ENCODE peak calls at places on chromosomes 4 and X, in eight cellular contexts. Y is CD8-positive, alpha-beta memory T cell; C is GM23248; E is heart right ventricle; V is IMR-90; X is lower lobe of right lung; O is ovary; Z is hepatocyte. F is an unnamed sample. For H3K4me1 and H3K27me3, the result is how much of the 10 kb centered on the place peaks cover.

GRCh38 chr4:87046111-87046510 is 111.3 kb downstream of the AFF1 start:
- DNase-seq in X (no peak), O (no peak), Z (no peak), C (peak), E (no peak), Y (no peak), V (peak), F (no peak)

GRCh38 chrX:37753384-37753783 is 26.5 kb upstream of the CYBB start:
- DNase-seq in Z (no peak), C (no peak), E (no peak), O (no peak), V (no peak), Y (no peak), X (no peak), F (no peak)

GRCh38 chr4:147596976-147597375 is 20.2 kb upstream of the TMEM184C start:
- DNase-seq in Z (no peak), O (no peak), Y (no peak), V (peak), X (no peak), C (peak), E (no peak), F (no peak)

GRCh38 chrX:1165535-1166196 is 46.8 kb downstream of the CRLF2 start:
- DNase-seq in Y (peak), Z (peak), X (no peak), C (peak), E (no peak), V (no peak), O (no peak), F (no peak)

GRCh38 chr4:68167706-68168105 is 38.0 kb upstream of the TMPRSS11F start:
- DNase-seq in O (no peak), E (no peak), C (no peak), V (no peak), Y (no peak), X (no peak), Z (no peak), F (no peak)

GRCh38 chr4:99205104-99205979 is 13.7 kb downstream of the ADH6 start:
- DNase-seq in X (no peak), Z (peak), V (peak), O (no peak), Y (no peak), E (no peak), C (peak), F (no peak)

GRCh38 chr4:16075061-16075460 is 8.8 kb downstream of the PROM1 start:
- DNase-seq in C (no peak), X (no peak), E (no peak), V (no peak), Z (no peak), O (no peak), Y (no peak), F (no peak)

GRCh38 chr4:20265726-20266125 is 14.0 kb downstream of the SLIT2 start:
- DNase-seq in V (peak), E (no peak), Y (no peak), X (no peak), C (no peak), O (no peak), Z (no peak), F (no peak)

GRCh38 chr4:125060376-125060775 is 254.4 kb upstream of the FAT4 start:
- DNase-seq in O (no peak), Z (no peak), C (peak), V (no peak), X (no peak), Y (no peak), E (no peak), F (no peak)

GRCh38 chr4:3007724-3008123 is 44.4 kb downstream of the GRK4 start:
- DNase-seq in C (no peak), O (no peak), E (no peak), Z (no peak), X (no peak), V (no peak), Y (no peak), F (no peak)

GRCh38 chrX:127708155-127708554 is 344.0 kb downstream of the ACTRT1 start:
- DNase-seq in E (no peak), O (no peak), X (no peak), C (no peak), Z (no peak), Y (no peak), V (no peak), F (no peak)

GRCh38 chrX:119706616-119707015 is 13.6 kb upstream of the SEPTIN6 start:
- DNase-seq in V (no peak), Y (no peak), O (no peak), E (no peak), Z (no peak), C (no peak), X (no peak), F (no peak)

GRCh38 chr4:27861802-27862201 is 1001.2 kb downstream of the STIM2 start:
- DNase-seq in C (peak), O (no peak), Y (no peak), Z (no peak), X (no peak), V (peak), E (no peak), F (no peak)

GRCh38 chr4:6443035-6444023 is 29.1 kb downstream of the PPP2R2C start:
- DNase-seq in O (no peak), C (no peak), X (no peak), Y (no peak), V (no peak), Z (no peak), E (no peak), F (no peak)

GRCh38 chrX:9285342-9285771 is 179.5 kb upstream of the TBL1X start:
- DNase-seq in Y (no peak), X (no peak), V (no peak), O (no peak), C (no peak), Z (no peak), E (no peak), F (no peak)

GRCh38 chr4:52714597-52715254 is 36.5 kb downstream of the ERVMER34-1 start:
- DNase-seq in Y (no peak), E (no peak), X (no peak), V (no peak), C (no peak), O (no peak), Z (no peak), F (no peak)

GRCh38 chr4:119615068-119615744 is 13.4 kb downstream of the PDE5A start:
- DNase-seq in Y (no peak), C (no peak), O (no peak), X (no peak), V (no peak), E (no peak), Z (no peak), F (no peak)

GRCh38 chr4:7140692-7141069 is 51.7 kb upstream of the SORCS2 start:
- DNase-seq in E (no peak), O (no peak), X (no peak), V (no peak), Y (no peak), Z (no peak), C (no peak), F (no peak)

GRCh38 chrX:86806786-86807185 is 658.5 kb downstream of the DACH2 start:
- DNase-seq in X (no peak), V (peak), C (peak), Z (peak), Y (no peak), E (no peak), O (no peak), F (no peak)

GRCh38 chr4:184568770-184569169 is 80.5 kb downstream of the CASP3 start:
- DNase-seq in Z (no peak), E (no peak), O (no peak), C (no peak), X (no peak), Y (no peak), V (no peak), F (no peak)

GRCh38 chr4:151911970-151912369 is 151.2 kb upstream of the GATB start:
- DNase-seq in Y (no peak), C (no peak), Z (no peak), O (no peak), V (no peak), X (no peak), E (no peak), F (no peak)

GRCh38 chrX:11792461-11793421 is 34.7 kb downstream of the MSL3 start:
- DNase-seq in C (no peak), Z (no peak), E (no peak), O (no peak), V (no peak), X (peak), Y (peak), F (no peak)

GRCh38 chr4:53235547-53235946 is 130.3 kb downstream of the SCFD2 start:
- DNase-seq in V (no peak), Z (no peak), Y (no peak), O (no peak), C (no peak), E (no peak), X (no peak), F (no peak)

GRCh38 chrX:105694839-105695238 is 127.5 kb upstream of the NRK start:
- DNase-seq in Z (no peak), Y (no peak), V (no peak), E (no peak), C (no peak), X (no peak), O (no peak), F (no peak)

GRCh38 chrX:1224954-1225353 is 12.5 kb upstream of the CRLF2 start:
- DNase-seq in Z (no peak), E (no peak), V (no peak), O (no peak), Y (no peak), C (no peak), X (no peak), F (no peak)

GRCh38 chrX:94977986-94978385 is 1304.0 kb downstream of the FAM133A start:
- DNase-seq in C (no peak), Y (no peak), Z (no peak), X (no peak), O (no peak), V (no peak), E (no peak), F (no peak)

GRCh38 chr4:17633600-17633999 is 19.2 kb downstream of the MED28 start:
- DNase-seq in C (no peak), X (no peak), Z (no peak), E (no peak), Y (no peak), V (no peak), O (no peak), F (no peak)

GRCh38 chr4:140116442-140117104 is 37.4 kb downstream of the MAML3 start:
- DNase-seq in O (no peak), V (peak), E (no peak), X (no peak), Y (no peak), C (peak), Z (no peak), F (no peak)

GRCh38 chr4:111689214-111689613 is 456.0 kb upstream of the FAM241A start:
- DNase-seq in O (no peak), X (no peak), E (no peak), Y (no peak), V (peak), Z (peak), C (peak), F (no peak)

GRCh38 chrX:11764602-11765067 is 6.6 kb downstream of the MSL3 start:
- DNase-seq in E (no peak), O (no peak), Z (no peak), X (no peak), V (no peak), Y (no peak), C (no peak), F (no peak)

GRCh38 chrX:130095249-130095648 is 15.0 kb downstream of the ELF4 start:
- DNase-seq in X (no peak), C (no peak), Z (no peak), E (no peak), Y (no peak), O (no peak), V (no peak), F (no peak)
- H3K4me1 ChIP-seq in X (under half), C (under half), Z (under half), E (under half), Y (half or more), O (under half), V (under half), F (half or more)

GRCh38 chrX:17459596-17459995 is 84.6 kb downstream of the NHS start:
- DNase-seq in Z (no peak), O (no peak), E (no peak), C (peak), X (no peak), Y (no peak), V (peak), F (no peak)
- H3K27ac ChIP-seq in Z (no peak), O (no peak), E (no peak), C (peak), X (no peak), Y (no peak), V (no peak), F (no peak)

GRCh38 chr4:165698272-165698671 is 174.8 kb upstream of the TLL1 start:
- DNase-seq in V (no peak), Y (no peak), Z (no peak), E (no peak), C (no peak), O (no peak), X (no peak), F (no peak)
- H3K27me3 ChIP-seq in V (under half), Y (under half), Z (under half), E (under half), C (under half), O (under half), X (under half), F (under half)

GRCh38 chr4:137659431-137659830 is 127.1 kb upstream of the PCDH18 start:
- DNase-seq in E (no peak), X (no peak), O (no peak), Z (no peak), V (peak), C (peak), Y (no peak), F (no peak)
- H3K4me1 ChIP-seq in E (under half), X (under half), O (under half), Z (under half), V (under half), C (half or more), Y (under half), F (under half)

DNA sequence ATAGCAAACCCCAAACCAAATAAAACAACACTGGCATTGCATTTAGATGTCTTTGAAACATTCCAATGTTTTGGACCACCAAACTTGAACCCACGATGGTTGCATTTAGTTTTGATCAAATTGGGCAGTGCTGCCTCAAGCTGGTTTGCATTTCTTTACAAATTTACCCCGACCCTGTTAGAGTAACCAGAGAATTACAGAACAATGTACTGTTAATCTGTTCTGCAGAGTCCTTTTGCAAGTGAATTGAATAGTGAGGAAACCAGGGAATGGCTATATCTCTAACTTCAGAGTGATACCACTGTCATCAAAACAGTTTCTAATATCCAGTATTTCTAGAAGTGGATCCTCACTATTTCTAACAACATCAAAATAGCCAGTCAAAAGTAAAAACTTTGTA is 49.5 kb upstream of the GYPA start:
- DNase-seq in E (no peak), V (no peak), O (no peak), Y (no peak), X (no peak), C (no peak), Z (no peak), F (no peak)
- H3K27ac ChIP-seq in E (no peak), V (no peak), O (no peak), Y (no peak), X (no peak), C (no peak), Z (no peak), F (no peak)

GRCh38 chr4:1795304-1796195 is 2.5 kb downstream of the FGFR3 start:
- DNase-seq in Z (peak), V (no peak), O (no peak), X (no peak), E (no peak), Y (no peak), C (no peak), F (no peak)
- H3K27me3 ChIP-seq in Z (under half), V (half or more), O (under half), X (under half), E (under half), Y (under half), C (under half), F (under half)

GRCh38 chr4:158783775-158784174 is 14.9 kb downstream of the FNIP2 start:
- DNase-seq in E (no peak), Y (no peak), Z (no peak), O (no peak), X (no peak), V (peak), C (peak), F (no peak)

GRCh38 chr4:158778712-158779111 is 9.9 kb downstream of the FNIP2 start:
- DNase-seq in V (no peak), X (no peak), Y (no peak), E (no peak), Z (no peak), O (no peak), C (no peak), F (no peak)

GRCh38 chr4:158781963-158782362 is 13.1 kb downstream of the FNIP2 start:
- DNase-seq in V (no peak), E (no peak), Y (no peak), Z (no peak), O (no peak), C (no peak), X (no peak), F (no peak)

GRCh38 chr4:158786155-158786581 is 17.3 kb downstream of the FNIP2 start:
- DNase-seq in V (peak), C (no peak), X (no peak), Z (no peak), O (no peak), Y (no peak), E (no peak), F (no peak)

GRCh38 chr4:158782539-158783360 is 13.9 kb downstream of the FNIP2 start:
- DNase-seq in Y (no peak), V (peak), E (no peak), C (peak), O (no peak), Z (peak), X (no peak), F (no peak)
- H3K4me1 ChIP-seq in Y (under half), V (under half), E (half or more), C (under half), O (under half), Z (under half), X (half or more), F (under half)